ENCODE peak calls at places on chromosomes 1 and 21, in ten cellular contexts. E is ovary, W is D721Med, F is cardiac muscle cell, P is lower leg skin, L is GM20000, O is neural progenitor cell, I is tibial nerve, D is heart right ventricle, R is DND-41. H is an unnamed sample.

GRCh38 chr1:19676438-19676922 is 11.8 kb downstream of the HTR6 start:
- DNase-seq in W (no peak), L (peak; percentile 65), O (peak; percentile 92), I (no peak), P (peak; percentile 93), E (peak; percentile 67), D (peak; percentile 63), F (peak; percentile 88), R (peak; percentile 61), H (peak; percentile 49)

GRCh38 chr1:231162300-231162969 is 577 bp downstream of the TRIM67 start:
- DNase-seq in D (peak; percentile 43), L (peak; percentile 84), I (no peak), W (peak; percentile 52), F (peak; percentile 36), O (peak; percentile 85), R (no peak), E (peak; percentile 11), P (no peak), H (peak; percentile 45)

GRCh38 chr1:4315202-4315601 is 339.2 kb upstream of the AJAP1 start:
- DNase-seq in E (no peak), P (no peak), L (no peak), R (no peak), I (no peak), W (no peak), F (no peak), O (no peak), D (no peak), H (no peak)

GRCh38 chr1:16617101-16617727 is 3.9 kb upstream of the NBPF1 start:
- DNase-seq in R (no peak), E (peak; percentile 11), F (no peak), O (peak; percentile 83), P (peak; percentile 92), L (peak; percentile 61), D (no peak), W (no peak), I (peak; percentile 14), H (no peak)

GRCh38 chr21:41506526-41507520 is 1.1 kb downstream of the TMPRSS2 start:
- DNase-seq in F (no peak), D (no peak), O (peak; percentile 74), L (no peak), W (no peak), E (no peak), P (no peak), R (no peak), I (no peak), H (no peak)

GRCh38 chr1:50458507-50458906 is 35.3 kb upstream of the DMRTA2 start:
- DNase-seq in F (peak; percentile 21), O (no peak), E (no peak), P (no peak), I (no peak), W (no peak), L (no peak), D (no peak), R (no peak), H (no peak)

GRCh38 chr1:225878282-225878681 is 3.9 kb downstream of the TMEM63A start:
- DNase-seq in P (no peak), O (no peak), E (no peak), R (no peak), F (no peak), L (no peak), W (no peak), D (no peak), I (no peak), H (no peak)

GRCh38 chr1:234852659-234853058 is 242.7 kb upstream of the IRF2BP2 start:
- DNase-seq in F (no peak), R (no peak), D (no peak), O (no peak), P (no peak), L (no peak), W (no peak), I (no peak), E (no peak), H (no peak)

GRCh38 chr21:28731700-28732321 is 260.9 kb downstream of the LTN1 start:
- DNase-seq in F (no peak), I (no peak), W (no peak), E (no peak), D (no peak), P (no peak), L (no peak), O (no peak), R (no peak), H (no peak)

DNA sequence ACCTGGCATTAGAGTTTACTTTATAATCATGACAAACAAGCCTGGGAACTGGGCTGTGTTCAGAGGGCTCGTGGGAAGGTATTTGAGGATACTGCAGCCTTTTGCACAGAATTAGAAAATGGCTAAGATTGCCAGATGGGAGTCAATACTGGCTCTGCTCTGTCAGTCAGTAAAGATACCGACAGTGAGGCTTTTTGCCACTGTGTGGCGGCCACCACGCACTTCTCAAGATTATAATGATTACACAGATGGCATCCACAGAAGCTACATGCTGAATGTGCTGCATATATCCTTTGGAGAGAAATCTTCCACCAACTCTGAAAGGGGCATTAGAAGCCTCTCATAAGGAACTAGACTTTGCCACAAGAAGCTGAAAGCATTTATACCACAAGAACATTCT is 213.4 kb upstream of the PTBP2 start:
- DNase-seq in I (no peak), L (no peak), F (no peak), O (no peak), E (no peak), W (no peak), R (no peak), P (no peak), D (no peak), H (no peak)
- TF ChIP-seq CTCF in I (no peak), L (no peak), F (no peak), O (no peak), E (no peak), W (peak; percentile 15), R (no peak), P (no peak), D (no peak), H (no peak)

DNA sequence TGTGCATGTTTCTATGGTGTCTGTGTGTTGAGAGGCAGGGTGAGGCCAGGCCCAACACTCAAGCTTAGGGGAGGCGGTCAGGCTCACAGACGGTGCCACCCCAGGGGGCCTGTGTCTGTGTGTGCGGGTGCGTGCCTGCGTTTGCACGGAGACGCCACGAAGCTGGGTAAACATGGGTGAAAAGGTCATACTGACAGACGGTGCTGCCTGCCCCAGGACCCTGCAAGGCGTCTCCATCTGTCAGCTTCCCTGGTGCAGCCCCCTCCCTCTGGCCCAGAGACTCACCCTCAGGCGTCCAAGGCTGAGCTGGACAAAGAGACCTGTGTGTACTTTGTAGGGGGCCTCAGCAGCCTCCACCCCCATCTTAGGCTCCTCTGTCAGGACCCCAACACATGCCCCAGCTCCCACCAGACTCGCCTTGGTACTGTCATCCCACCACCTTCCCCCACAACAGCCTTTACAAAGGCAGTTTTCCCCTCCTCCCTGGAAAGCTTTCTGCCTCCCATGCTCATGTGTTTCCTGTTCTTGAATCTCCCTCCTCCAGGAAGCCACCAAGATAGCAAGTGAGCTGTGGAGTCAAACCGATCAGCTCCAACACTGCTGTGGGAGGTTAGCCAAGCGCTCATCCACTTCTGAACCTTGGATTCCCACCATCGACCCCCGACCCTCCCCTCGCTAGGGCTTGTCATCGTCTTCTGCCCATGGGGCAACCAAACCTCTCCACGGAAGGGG is 34.1 kb downstream of the PTPRF start:
- DNase-seq in R (no peak), D (no peak), F (no peak), P (no peak), L (no peak), O (no peak), W (no peak), E (no peak), I (no peak), H (no peak)
- TF ChIP-seq CTCF in R (no peak), D (no peak), F (no peak), P (no peak), L (no peak), O (no peak), W (no peak), E (no peak), I (no peak), H (no peak)

GRCh38 chr1:150484861-150485260 is 2.4 kb upstream of the TARS2 start:
- DNase-seq in F (peak; percentile 56), E (no peak), I (no peak), W (no peak), L (no peak), P (no peak), R (no peak), O (no peak), D (no peak), H (no peak)

GRCh38 chr1:150484431-150484830 is 2.8 kb upstream of the TARS2 start:
- DNase-seq in O (no peak), W (no peak), R (no peak), E (no peak), P (no peak), L (no peak), I (no peak), D (no peak), F (no peak), H (no peak)

GRCh38 chr1:150487763-150488115 is 520 bp downstream of the TARS2 start:
- DNase-seq in E (no peak), O (peak; percentile 5), I (no peak), D (no peak), P (no peak), F (no peak), W (no peak), R (no peak), L (no peak), H (no peak)

GRCh38 chr1:150486966-150487762 is at the start of gene TARS2:
- DNase-seq in O (peak; percentile 96), F (peak; percentile 99), P (peak; percentile 98), R (peak; percentile 98), D (peak; percentile 85), W (peak; percentile 94), L (peak; percentile 94), I (peak; percentile 93), E (peak; percentile 93), H (peak; percentile 98)
- TF ChIP-seq CTCF in O (no peak), F (no peak), P (no peak), R (peak; percentile 14), D (no peak), W (no peak), L (no peak), I (peak; percentile 70), E (peak; percentile 68), H (no peak)

GRCh38 chr1:26608895-26609294 is 79.3 kb downstream of the RPS6KA1 start:
- DNase-seq in R (no peak), W (no peak), F (peak; percentile 37), P (no peak), L (no peak), E (no peak), O (no peak), I (no peak), D (no peak), H (no peak)
- TF ChIP-seq CTCF in R (no peak), W (no peak), F (no peak), P (no peak), L (no peak), E (no peak), O (no peak), I (no peak), D (no peak), H (no peak)

GRCh38 chr1:202692959-202693555 is 17.2 kb downstream of the SYT2 start:
- DNase-seq in W (peak; percentile 44), E (peak; percentile 59), R (peak; percentile 76), O (peak; percentile 93), L (peak; percentile 82), D (peak; percentile 45), F (peak; percentile 79), I (peak; percentile 27), P (no peak), H (peak; percentile 82)
- TF ChIP-seq CTCF in W (peak; percentile 65), E (no peak), R (peak; percentile 59), O (peak; percentile 47), L (no peak), D (no peak), F (peak; percentile 29), I (no peak), P (no peak), H (no peak)

GRCh38 chr1:238191161-238191560 is 300.4 kb upstream of the ZP4 start:
- DNase-seq in F (no peak), W (no peak), O (no peak), R (no peak), D (no peak), E (no peak), I (no peak), P (no peak), L (no peak), H (no peak)
- TF ChIP-seq CTCF in F (no peak), W (no peak), O (no peak), R (no peak), D (no peak), E (no peak), I (no peak), P (no peak), L (no peak), H (no peak)

H was measured in activated CD8-positive, alpha-beta T cell treated with anti-CD3 and anti-CD28 coated beads for 36 hours.